ENCODE peak calls at places on chromosome X, in four cellular contexts. H, C, T and W are unnamed samples.

GRCh38 chrX:54223581-54223980 is 40.5 kb upstream of the FAM120C start:
- DNase-seq in H (no peak), T (no peak), C (no peak), W (no peak)

GRCh38 chrX:9899640-9900075 is 67.5 kb upstream of the CLDN34 start:
- DNase-seq in T (no peak), C (no peak), H (no peak), W (no peak)

GRCh38 chrX:133085785-133086184 is 11.1 kb downstream of the USP26 start:
- DNase-seq in C (no peak), T (no peak), H (no peak), W (no peak)

GRCh38 chrX:113551919-113552318 is 711.3 kb upstream of the AMOT start:
- DNase-seq in H (no peak), T (no peak), C (no peak), W (no peak)

GRCh38 chrX:45323387-45323786 is 122.7 kb upstream of the DIPK2B start:
- DNase-seq in C (no peak), H (no peak), T (no peak), W (no peak)

GRCh38 chrX:46407036-46407752 is 138.0 kb downstream of the ZNF674 start:
- DNase-seq in H (no peak), T (no peak), C (no peak), W (no peak)

GRCh38 chrX:112087545-112087944 is 5.0 kb upstream of the TRPC5 start:
- DNase-seq in C (no peak), H (no peak), T (no peak), W (no peak)

GRCh38 chrX:103845165-103845653 is 13.2 kb upstream of the RAB9B start:
- DNase-seq in C (peak), T (peak), H (peak), W (peak)

GRCh38 chrX:123990169-123990568 is 28.7 kb downstream of the STAG2 start:
- DNase-seq in T (no peak), H (no peak), C (no peak), W (no peak)

GRCh38 chrX:51608071-51608470 is 10.6 kb downstream of the CENPVL3 start:
- DNase-seq in C (no peak), H (no peak), T (no peak), W (no peak)

GRCh38 chrX:6695717-6696116 is 160.8 kb upstream of the VCX3A start:
- DNase-seq in C (no peak), H (no peak), T (no peak), W (no peak)

GRCh38 chrX:13937370-13938052 is 92.2 kb downstream of the GEMIN8 start:
- DNase-seq in H (no peak), T (no peak), C (no peak), W (peak)

GRCh38 chrX:16100673-16101072 is 22.7 kb upstream of the GRPR start:
- DNase-seq in H (no peak), C (no peak), T (no peak), W (peak)

GRCh38 chrX:96081891-96082290 is 602.8 kb upstream of the DIAPH2 start:
- DNase-seq in H (no peak), T (no peak), C (no peak), W (no peak)

GRCh38 chrX:70434914-70435586 is 9.6 kb upstream of the DLG3 start:
- DNase-seq in T (no peak), C (no peak), H (no peak), W (no peak)

GRCh38 chrX:11143931-11144678 is 33.0 kb downstream of the HCCS start:
- DNase-seq in C (peak), T (peak), H (peak), W (peak)

GRCh38 chrX:50952406-50952805 is 41.9 kb downstream of the BMP15 start:
- DNase-seq in T (no peak), C (no peak), H (no peak), W (no peak)

GRCh38 chrX:82320554-82320953 is 1118.7 kb downstream of the SH3BGRL start:
- DNase-seq in C (no peak), H (no peak), T (no peak), W (no peak)

GRCh38 chrX:77564824-77565223 is 117.6 kb downstream of the FGF16 start:
- DNase-seq in C (no peak), H (no peak), T (no peak), W (no peak)

GRCh38 chrX:108148524-108148923 is 56.9 kb downstream of the ATG4A start:
- DNase-seq in T (peak), H (no peak), C (no peak), W (no peak)

GRCh38 chrX:69262036-69262905 is 97.0 kb upstream of the PJA1 start:
- DNase-seq in C (no peak), T (no peak), H (no peak), W (no peak)
- H3K4me3 ChIP-seq in C (no peak), T (no peak), H (no peak), W (no peak)

GRCh38 chrX:150199181-150199580 is 163.9 kb upstream of the MAMLD1 start:
- DNase-seq in H (no peak), C (no peak), T (no peak), W (no peak)

GRCh38 chrX:150198776-150199175 is 164.3 kb upstream of the MAMLD1 start:
- DNase-seq in C (no peak), T (no peak), H (no peak), W (no peak)

GRCh38 chrX:150200820-150201287 is 162.3 kb upstream of the MAMLD1 start:
- DNase-seq in T (peak), H (peak), C (peak), W (peak)

GRCh38 chrX:150200361-150200760 is 162.8 kb upstream of the MAMLD1 start:
- DNase-seq in T (no peak), H (no peak), C (no peak), W (no peak)

DNA sequence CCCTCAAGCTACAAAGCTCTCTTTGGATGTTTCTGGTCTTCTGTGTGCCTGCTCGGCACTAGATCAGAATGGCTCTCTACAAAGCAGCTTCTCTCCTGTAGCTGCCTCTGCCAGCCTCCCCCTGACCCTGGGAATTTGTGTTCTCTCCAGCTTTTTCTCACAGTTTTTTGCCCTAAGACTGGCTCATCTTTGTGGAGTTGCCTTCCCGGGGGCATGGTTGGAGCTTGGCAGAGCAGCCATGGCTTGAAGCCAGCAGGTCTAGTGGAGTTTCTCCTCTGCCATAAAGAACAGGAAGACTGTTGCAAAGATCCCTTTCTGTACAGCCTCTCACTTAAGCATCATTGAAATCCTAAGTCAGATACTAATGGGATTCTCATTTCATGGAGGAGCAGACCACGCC is 163.3 kb upstream of the MAMLD1 start:
- DNase-seq in C (no peak), T (no peak), H (no peak), W (no peak)
- TF ChIP-seq PBX3 in C (no peak), T (no peak), H (no peak), W (no peak)

GRCh38 chrX:137566746-137567473 is 983 bp downstream of the ZIC3 start:
- DNase-seq in C (no peak), H (no peak), T (no peak), W (no peak)
- H3K4me3 ChIP-seq in C (no peak), H (no peak), T (no peak), W (no peak)

GRCh38 chrX:136048446-136048845 is 63.2 kb downstream of the SLC9A6 start:
- DNase-seq in T (no peak), H (no peak), C (no peak), W (no peak)

GRCh38 chrX:136049608-136050007 is 64.4 kb downstream of the SLC9A6 start:
- DNase-seq in T (no peak), H (no peak), C (no peak), W (no peak)

GRCh38 chrX:136047969-136048368 is 62.7 kb downstream of the SLC9A6 start:
- DNase-seq in C (no peak), H (no peak), T (no peak), W (no peak)

GRCh38 chrX:136046295-136046894 is 61.2 kb downstream of the SLC9A6 start:
- DNase-seq in C (no peak), H (no peak), T (no peak), W (no peak)

DNA sequence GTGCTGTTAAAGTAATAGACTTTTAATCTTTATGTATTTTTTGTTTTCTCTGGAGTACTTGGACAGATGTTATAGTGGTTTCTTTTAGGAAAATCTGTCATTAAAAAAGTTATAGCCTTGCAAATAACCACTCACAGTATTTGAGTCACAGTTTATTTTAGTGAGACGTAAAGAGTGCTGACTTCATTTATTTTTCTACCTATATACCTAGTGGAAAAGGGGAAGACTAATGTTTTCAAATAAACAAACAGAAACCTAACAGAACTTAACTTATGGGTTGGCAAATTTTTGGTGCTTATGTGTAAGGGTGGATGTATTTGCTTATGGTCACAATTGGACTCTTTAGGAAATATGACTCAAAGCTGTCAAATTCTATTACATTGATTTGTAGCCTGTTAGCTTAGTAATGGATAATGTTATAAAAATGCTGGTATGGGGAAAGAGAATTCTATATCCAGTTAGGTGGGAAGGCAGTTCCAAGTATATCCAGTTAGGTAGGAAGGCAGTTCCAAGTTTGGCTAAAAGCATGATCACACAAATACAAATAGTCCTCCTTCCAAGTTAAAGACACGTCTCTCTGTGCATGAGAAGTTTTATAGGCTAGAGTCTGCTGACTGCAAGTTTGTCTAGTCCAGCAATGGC is 61.9 kb downstream of the SLC9A6 start:
- DNase-seq in C (no peak), H (no peak), T (no peak), W (no peak)
- TF ChIP-seq PBX3 in C (no peak), H (no peak), T (no peak), W (peak)

GRCh38 chrX:154367474-154368308 is 6.7 kb downstream of the FLNA start:
- DNase-seq in H (no peak), C (no peak), T (no peak), W (no peak)
- H3K4me3 ChIP-seq in H (peak), C (no peak), T (no peak), W (peak)

GRCh38 chrX:18206657-18207056 is 14.0 kb downstream of the BEND2 start:
- DNase-seq in H (no peak), C (no peak), T (no peak), W (no peak)

DNA sequence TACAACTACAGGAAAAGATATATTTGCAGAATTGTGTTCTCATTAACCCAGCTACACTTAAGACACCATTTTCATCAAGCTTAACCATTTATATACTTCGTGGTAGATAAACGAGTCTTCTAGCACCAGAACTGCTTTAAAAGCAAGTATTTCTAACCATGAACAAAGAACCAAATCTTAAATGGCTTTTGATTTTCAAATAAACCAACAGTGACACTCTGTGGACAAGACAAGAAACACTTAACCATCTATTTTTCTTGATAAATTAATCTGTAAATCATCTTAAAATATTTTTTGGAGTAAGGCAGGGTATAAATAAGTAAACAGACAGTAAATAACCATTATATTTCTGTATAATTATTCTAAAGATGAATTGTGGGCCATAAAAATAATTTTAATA is 10.2 kb downstream of the BEND2 start:
- DNase-seq in T (no peak), C (no peak), H (no peak), W (no peak)
- TF ChIP-seq PBX3 in T (no peak), C (no peak), H (no peak), W (no peak)

GRCh38 chrX:38516196-38516595 is 45.1 kb upstream of the TSPAN7 start:
- DNase-seq in C (no peak), H (no peak), T (no peak), W (no peak)

GRCh38 chrX:38514014-38514854 is 47.1 kb upstream of the TSPAN7 start:
- DNase-seq in H (no peak), C (no peak), T (no peak), W (no peak)

GRCh38 chrX:38515291-38515690 is 46.1 kb upstream of the TSPAN7 start:
- DNase-seq in H (no peak), T (no peak), C (no peak), W (no peak)

DNA sequence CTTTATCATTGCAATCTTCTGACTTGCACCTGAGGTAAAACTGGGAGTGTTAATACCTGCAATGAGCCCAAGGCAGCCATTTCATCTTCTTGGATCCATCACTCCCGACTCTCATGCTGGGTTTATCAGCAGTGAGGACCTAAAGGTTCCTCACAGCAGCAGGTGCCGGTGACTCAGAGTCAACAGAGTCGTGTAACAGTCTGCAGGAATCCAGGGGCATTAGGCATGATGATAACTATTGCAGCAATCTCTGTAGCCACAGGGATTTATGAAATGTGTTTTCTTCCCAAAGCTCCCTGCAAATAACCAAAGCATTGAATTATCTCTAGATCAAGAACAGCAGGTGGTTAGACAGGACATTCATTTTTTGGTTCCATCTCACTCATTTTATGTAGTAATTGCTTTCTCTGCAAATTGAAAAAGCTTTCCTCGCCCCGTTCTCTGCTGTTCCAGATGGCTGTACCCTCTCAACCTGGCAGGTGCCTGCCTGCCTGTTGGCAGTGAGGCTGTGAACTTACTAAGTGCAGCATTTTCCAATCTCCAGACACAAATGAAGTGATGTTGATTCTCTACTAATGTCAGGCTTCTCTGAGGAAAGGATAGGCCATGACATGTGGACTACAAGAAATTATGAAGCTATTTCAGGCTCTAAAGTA is 48.1 kb upstream of the TSPAN7 start:
- DNase-seq in C (peak), H (no peak), T (no peak), W (no peak)
- H3K4me3 ChIP-seq in C (no peak), H (no peak), T (no peak), W (no peak)